ENCODE peak calls at places on chromosomes 5 and 9, in nine cellular contexts. One of them, this sample, is unnamed.

GRCh38 chr9:73180373-73180772 is 28.7 kb downstream of the ANXA1 start:
- DNase-seq in adrenal gland: no peak
- DNase-seq in breast epithelium: no peak
- DNase-seq in AG10803: peak
- DNase-seq in lung: no peak
- DNase-seq in GM12865: no peak
- DNase-seq in mammary epithelial cell: no peak
- DNase-seq in IMR-90: peak
- DNase-seq in GM23338: no peak
- DNase-seq in this sample: no peak

GRCh38 chr5:135217669-135218485 is 181.2 kb downstream of the MACROH2A1 start:
- DNase-seq in AG10803: no peak
- DNase-seq in adrenal gland: no peak
- DNase-seq in mammary epithelial cell: no peak
- DNase-seq in IMR-90: no peak
- DNase-seq in lung: no peak
- DNase-seq in GM23338: peak
- DNase-seq in GM12865: no peak
- DNase-seq in breast epithelium: peak
- DNase-seq in this sample: no peak

GRCh38 chr9:98927724-98928123 is 16.0 kb upstream of the COL15A1 start:
- DNase-seq in breast epithelium: no peak
- DNase-seq in GM12865: no peak
- DNase-seq in AG10803: no peak
- DNase-seq in IMR-90: no peak
- DNase-seq in adrenal gland: peak
- DNase-seq in mammary epithelial cell: no peak
- DNase-seq in lung: no peak
- DNase-seq in GM23338: peak
- DNase-seq in this sample: no peak

GRCh38 chr9:37923796-37924430 is 20.0 kb upstream of the SLC25A51 start:
- DNase-seq in AG10803: no peak
- DNase-seq in adrenal gland: no peak
- DNase-seq in IMR-90: no peak
- DNase-seq in breast epithelium: no peak
- DNase-seq in GM12865: no peak
- DNase-seq in mammary epithelial cell: no peak
- DNase-seq in lung: no peak
- DNase-seq in GM23338: no peak
- DNase-seq in this sample: no peak

GRCh38 chr5:124929000-124929399 is 182.6 kb upstream of the ZNF608 start:
- DNase-seq in lung: no peak
- DNase-seq in IMR-90: no peak
- DNase-seq in mammary epithelial cell: no peak
- DNase-seq in GM23338: no peak
- DNase-seq in GM12865: no peak
- DNase-seq in adrenal gland: no peak
- DNase-seq in AG10803: no peak
- DNase-seq in breast epithelium: no peak
- DNase-seq in this sample: no peak

GRCh38 chr5:159752622-159753275 is 163.5 kb upstream of the ADRA1B start:
- DNase-seq in IMR-90: no peak
- DNase-seq in GM12865: no peak
- DNase-seq in adrenal gland: no peak
- DNase-seq in lung: no peak
- DNase-seq in AG10803: no peak
- DNase-seq in breast epithelium: no peak
- DNase-seq in GM23338: no peak
- DNase-seq in mammary epithelial cell: no peak
- DNase-seq in this sample: peak

GRCh38 chr9:134525070-134525815 is 116.4 kb upstream of the COL5A1 start:
- DNase-seq in lung: no peak
- DNase-seq in mammary epithelial cell: no peak
- DNase-seq in adrenal gland: no peak
- DNase-seq in GM23338: no peak
- DNase-seq in GM12865: no peak
- DNase-seq in breast epithelium: no peak
- DNase-seq in AG10803: no peak
- DNase-seq in IMR-90: no peak
- DNase-seq in this sample: no peak

GRCh38 chr5:95784514-95785302 is 37.8 kb downstream of the GLRX start:
- DNase-seq in mammary epithelial cell: no peak
- DNase-seq in lung: no peak
- DNase-seq in GM12865: no peak
- DNase-seq in IMR-90: peak
- DNase-seq in GM23338: no peak
- DNase-seq in AG10803: peak
- DNase-seq in breast epithelium: no peak
- DNase-seq in adrenal gland: no peak
- DNase-seq in this sample: no peak

GRCh38 chr5:150989695-150990094 is 30.7 kb upstream of the GPX3 start:
- DNase-seq in breast epithelium: no peak
- DNase-seq in lung: no peak
- DNase-seq in AG10803: no peak
- DNase-seq in adrenal gland: no peak
- DNase-seq in GM12865: peak
- DNase-seq in GM23338: peak
- DNase-seq in IMR-90: no peak
- DNase-seq in mammary epithelial cell: no peak
- DNase-seq in this sample: no peak

GRCh38 chr5:141779642-141780041 is 97.6 kb upstream of the ARAP3 start:
- DNase-seq in mammary epithelial cell: peak
- DNase-seq in breast epithelium: peak
- DNase-seq in adrenal gland: no peak
- DNase-seq in AG10803: peak
- DNase-seq in IMR-90: peak
- DNase-seq in lung: no peak
- DNase-seq in GM23338: no peak
- DNase-seq in GM12865: no peak
- DNase-seq in this sample: no peak

GRCh38 chr5:124627815-124628214 is 118.6 kb downstream of the ZNF608 start:
- DNase-seq in GM12865: no peak
- DNase-seq in breast epithelium: no peak
- DNase-seq in lung: no peak
- DNase-seq in GM23338: no peak
- DNase-seq in IMR-90: no peak
- DNase-seq in adrenal gland: no peak
- DNase-seq in AG10803: no peak
- DNase-seq in mammary epithelial cell: no peak
- DNase-seq in this sample: no peak

GRCh38 chr5:12526113-12526512 is 621.9 kb upstream of the CTNND2 start:
- DNase-seq in breast epithelium: no peak
- DNase-seq in GM23338: no peak
- DNase-seq in adrenal gland: no peak
- DNase-seq in AG10803: no peak
- DNase-seq in IMR-90: no peak
- DNase-seq in lung: no peak
- DNase-seq in GM12865: no peak
- DNase-seq in mammary epithelial cell: no peak
- DNase-seq in this sample: no peak

GRCh38 chr9:110871736-110872135 is 166.5 kb downstream of the LPAR1 start:
- DNase-seq in lung: no peak
- DNase-seq in breast epithelium: no peak
- DNase-seq in mammary epithelial cell: no peak
- DNase-seq in GM23338: no peak
- DNase-seq in AG10803: no peak
- DNase-seq in GM12865: no peak
- DNase-seq in IMR-90: no peak
- DNase-seq in adrenal gland: no peak
- DNase-seq in this sample: no peak

GRCh38 chr9:110869931-110870330 is 168.3 kb downstream of the LPAR1 start:
- DNase-seq in GM12865: no peak
- DNase-seq in mammary epithelial cell: no peak
- DNase-seq in lung: no peak
- DNase-seq in IMR-90: no peak
- DNase-seq in GM23338: no peak
- DNase-seq in breast epithelium: no peak
- DNase-seq in adrenal gland: no peak
- DNase-seq in AG10803: no peak
- DNase-seq in this sample: no peak

GRCh38 chr9:110877376-110877775 is 160.9 kb downstream of the LPAR1 start:
- DNase-seq in GM23338: no peak
- DNase-seq in IMR-90: no peak
- DNase-seq in adrenal gland: no peak
- DNase-seq in GM12865: no peak
- DNase-seq in breast epithelium: no peak
- DNase-seq in lung: no peak
- DNase-seq in mammary epithelial cell: no peak
- DNase-seq in AG10803: no peak
- DNase-seq in this sample: no peak

GRCh38 chr9:110880123-110880522 is 158.1 kb downstream of the LPAR1 start:
- DNase-seq in breast epithelium: no peak
- DNase-seq in adrenal gland: no peak
- DNase-seq in GM23338: peak
- DNase-seq in GM12865: no peak
- DNase-seq in AG10803: peak
- DNase-seq in mammary epithelial cell: no peak
- DNase-seq in IMR-90: peak
- DNase-seq in lung: no peak
- DNase-seq in this sample: peak

GRCh38 chr9:110875275-110875674 is 163.0 kb downstream of the LPAR1 start:
- DNase-seq in adrenal gland: peak
- DNase-seq in GM12865: peak
- DNase-seq in AG10803: no peak
- DNase-seq in mammary epithelial cell: no peak
- DNase-seq in GM23338: peak
- DNase-seq in IMR-90: no peak
- DNase-seq in lung: peak
- DNase-seq in breast epithelium: no peak
- DNase-seq in this sample: no peak
- TF ChIP-seq CTCF in adrenal gland: no peak
- TF ChIP-seq CTCF in GM12865: peak
- TF ChIP-seq CTCF in AG10803: no peak
- TF ChIP-seq CTCF in mammary epithelial cell: no peak
- TF ChIP-seq CTCF in GM23338: peak
- TF ChIP-seq CTCF in IMR-90: no peak
- TF ChIP-seq CTCF in lung: no peak
- TF ChIP-seq CTCF in breast epithelium: no peak
- TF ChIP-seq CTCF in this sample: no peak

DNA sequence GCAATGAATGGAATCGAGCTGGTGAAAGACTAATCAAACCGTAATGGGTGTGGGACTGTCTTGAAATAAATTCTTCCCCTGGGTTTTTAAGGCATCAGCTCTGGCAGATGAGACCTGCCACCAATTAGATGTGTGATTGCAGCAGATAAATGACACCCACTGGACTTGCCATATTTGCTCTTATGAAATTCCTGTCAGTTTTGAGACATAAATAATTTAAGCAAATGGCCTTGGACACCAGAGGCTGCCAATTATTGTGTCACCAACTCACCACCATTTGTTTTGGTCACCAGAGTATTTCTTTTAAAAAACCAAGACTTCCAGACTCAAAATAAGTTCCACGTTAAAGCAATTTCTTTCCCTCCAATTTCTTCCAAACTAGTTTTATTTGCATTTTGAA is 135.9 kb upstream of the RGMB start:
- DNase-seq in breast epithelium: no peak
- DNase-seq in IMR-90: no peak
- DNase-seq in GM23338: no peak
- DNase-seq in lung: no peak
- DNase-seq in adrenal gland: no peak
- DNase-seq in GM12865: no peak
- DNase-seq in AG10803: peak
- DNase-seq in mammary epithelial cell: no peak
- DNase-seq in this sample: no peak
- TF ChIP-seq CTCF in breast epithelium: no peak
- TF ChIP-seq CTCF in IMR-90: no peak
- TF ChIP-seq CTCF in GM23338: no peak
- TF ChIP-seq CTCF in lung: no peak
- TF ChIP-seq CTCF in adrenal gland: no peak
- TF ChIP-seq CTCF in GM12865: no peak
- TF ChIP-seq CTCF in AG10803: no peak
- TF ChIP-seq CTCF in mammary epithelial cell: no peak
- TF ChIP-seq CTCF in this sample: no peak

GRCh38 chr5:122498163-122498562 is 186.1 kb downstream of the SNCAIP start:
- DNase-seq in GM12865: no peak
- DNase-seq in mammary epithelial cell: no peak
- DNase-seq in AG10803: peak
- DNase-seq in IMR-90: peak
- DNase-seq in breast epithelium: no peak
- DNase-seq in GM23338: peak
- DNase-seq in adrenal gland: no peak
- DNase-seq in lung: no peak
- DNase-seq in this sample: peak
- TF ChIP-seq CTCF in GM12865: peak
- TF ChIP-seq CTCF in mammary epithelial cell: peak
- TF ChIP-seq CTCF in AG10803: peak
- TF ChIP-seq CTCF in IMR-90: peak
- TF ChIP-seq CTCF in breast epithelium: no peak
- TF ChIP-seq CTCF in GM23338: peak
- TF ChIP-seq CTCF in adrenal gland: no peak
- TF ChIP-seq CTCF in lung: no peak
- TF ChIP-seq CTCF in this sample: peak

GRCh38 chr5:169723103-169723831 is 86.2 kb downstream of the DOCK2 start:
- DNase-seq in GM23338: no peak
- DNase-seq in GM12865: no peak
- DNase-seq in AG10803: no peak
- DNase-seq in breast epithelium: no peak
- DNase-seq in IMR-90: no peak
- DNase-seq in lung: no peak
- DNase-seq in mammary epithelial cell: no peak
- DNase-seq in adrenal gland: no peak
- DNase-seq in this sample: no peak

GRCh38 chr5:169724303-169724702 is 87.2 kb downstream of the DOCK2 start:
- DNase-seq in AG10803: no peak
- DNase-seq in IMR-90: no peak
- DNase-seq in GM12865: no peak
- DNase-seq in GM23338: no peak
- DNase-seq in lung: no peak
- DNase-seq in adrenal gland: no peak
- DNase-seq in breast epithelium: no peak
- DNase-seq in mammary epithelial cell: no peak
- DNase-seq in this sample: no peak

GRCh38 chr5:169719360-169720314 is 82.6 kb downstream of the DOCK2 start:
- DNase-seq in adrenal gland: no peak
- DNase-seq in lung: no peak
- DNase-seq in breast epithelium: no peak
- DNase-seq in IMR-90: no peak
- DNase-seq in AG10803: no peak
- DNase-seq in GM23338: no peak
- DNase-seq in mammary epithelial cell: no peak
- DNase-seq in GM12865: peak
- DNase-seq in this sample: no peak

GRCh38 chr5:169717298-169717697 is 80.2 kb downstream of the DOCK2 start:
- DNase-seq in GM12865: no peak
- DNase-seq in adrenal gland: peak
- DNase-seq in GM23338: no peak
- DNase-seq in mammary epithelial cell: peak
- DNase-seq in breast epithelium: peak
- DNase-seq in AG10803: peak
- DNase-seq in lung: peak
- DNase-seq in IMR-90: peak
- DNase-seq in this sample: no peak

DNA sequence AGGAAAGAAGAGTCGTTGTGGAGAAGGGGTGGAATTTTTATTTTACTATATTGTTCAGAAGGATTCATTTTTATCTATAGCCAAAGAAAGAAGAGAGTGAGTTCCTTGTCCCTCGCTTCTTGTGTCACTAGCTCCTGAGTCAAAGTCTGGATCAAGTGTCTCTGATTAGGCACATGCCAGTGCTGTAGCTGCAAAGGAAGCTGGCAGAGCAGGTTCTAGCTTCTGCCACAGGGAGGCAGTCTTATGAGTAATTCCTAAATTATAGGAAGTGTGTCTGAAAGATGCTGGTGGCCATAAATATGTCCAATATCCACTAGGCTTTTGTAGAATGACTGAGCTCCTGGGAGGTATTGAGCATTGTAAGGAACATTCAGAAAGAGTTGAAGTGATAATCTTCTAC is 84.7 kb downstream of the DOCK2 start:
- DNase-seq in GM12865: no peak
- DNase-seq in adrenal gland: no peak
- DNase-seq in mammary epithelial cell: no peak
- DNase-seq in breast epithelium: no peak
- DNase-seq in GM23338: no peak
- DNase-seq in AG10803: no peak
- DNase-seq in IMR-90: no peak
- DNase-seq in lung: no peak
- DNase-seq in this sample: no peak
- TF ChIP-seq CTCF in GM12865: no peak
- TF ChIP-seq CTCF in adrenal gland: no peak
- TF ChIP-seq CTCF in mammary epithelial cell: peak
- TF ChIP-seq CTCF in breast epithelium: no peak
- TF ChIP-seq CTCF in GM23338: peak
- TF ChIP-seq CTCF in AG10803: no peak
- TF ChIP-seq CTCF in IMR-90: no peak
- TF ChIP-seq CTCF in lung: no peak
- TF ChIP-seq CTCF in this sample: peak